ENCODE peak calls at places on chromosomes 6 and 20, in four cellular contexts. I is K562, P is HepG2, X is H1. J is an unnamed sample.

GRCh38 chr6:127841811-127842210 is 59.0 kb downstream of the THEMIS start:
- DNase-seq in I (no peak), P (no peak), X (no peak), J (no peak)

GRCh38 chr6:150025201-150025917 is at the start of gene RAET1L:
- DNase-seq in X (no peak), I (no peak), P (no peak), J (no peak)

GRCh38 chr6:54646551-54647300 is 199.8 kb upstream of the FAM83B start:
- DNase-seq in I (no peak), P (no peak), X (no peak), J (no peak)

GRCh38 chr20:12617076-12617475 is 391.7 kb upstream of the SPTLC3 start:
- DNase-seq in P (no peak), X (no peak), I (no peak), J (no peak)

GRCh38 chr6:9502991-9503761 is 911.7 kb downstream of the TFAP2A start:
- DNase-seq in P (no peak), X (no peak), I (no peak), J (no peak)

GRCh38 chr6:5188646-5189045 is 72.1 kb downstream of the LYRM4 start:
- DNase-seq in I (no peak), P (no peak), X (no peak), J (no peak)

GRCh38 chr6:15439410-15440022 is 193.6 kb downstream of the JARID2 start:
- DNase-seq in X (no peak), P (no peak), I (no peak), J (no peak)

GRCh38 chr20:5654557-5654956 is 95.6 kb upstream of the SHLD1 start:
- DNase-seq in P (peak), I (peak), X (no peak), J (no peak)

GRCh38 chr20:9576695-9577094 is 62.3 kb downstream of the LAMP5 start:
- DNase-seq in P (no peak), I (no peak), X (no peak), J (no peak)

GRCh38 chr6:41344865-41345264 is 9.5 kb downstream of the NCR2 start:
- DNase-seq in I (no peak), P (no peak), X (no peak), J (no peak)

GRCh38 chr6:56669585-56669984 is 26.9 kb upstream of the DST start:
- DNase-seq in I (no peak), X (no peak), P (no peak), J (no peak)

GRCh38 chr6:63487123-63487813 is 85.0 kb upstream of the LOC128125822 start:
- DNase-seq in P (no peak), I (no peak), X (no peak), J (no peak)

GRCh38 chr6:113184291-113184690 is 672.9 kb upstream of the MARCKS start:
- DNase-seq in P (no peak), I (no peak), X (no peak), J (no peak)

GRCh38 chr20:59667131-59667530 is 62.8 kb downstream of the PHACTR3 start:
- DNase-seq in X (no peak), P (no peak), I (no peak), J (no peak)

GRCh38 chr20:1144401-1145172 is 26.2 kb downstream of the PSMF1 start:
- DNase-seq in P (no peak), I (no peak), X (no peak), J (no peak)

GRCh38 chr6:159540152-159540551 is 152.9 kb downstream of the SOD2 start:
- DNase-seq in X (peak), I (peak), P (peak), J (no peak)

GRCh38 chr20:62704341-62704948 is 4.2 kb upstream of the NTSR1 start:
- DNase-seq in P (peak), X (no peak), I (peak), J (no peak)
- TF ChIP-seq HDAC6 in P (no peak), X (no peak), I (no peak), J (no peak)

GRCh38 chr6:1385129-1386042 is 4.0 kb upstream of the FOXF2 start:
- DNase-seq in P (no peak), I (no peak), X (no peak), J (no peak)
- TF ChIP-seq KDM1A in P (no peak), I (no peak), X (no peak), J (no peak)

DNA sequence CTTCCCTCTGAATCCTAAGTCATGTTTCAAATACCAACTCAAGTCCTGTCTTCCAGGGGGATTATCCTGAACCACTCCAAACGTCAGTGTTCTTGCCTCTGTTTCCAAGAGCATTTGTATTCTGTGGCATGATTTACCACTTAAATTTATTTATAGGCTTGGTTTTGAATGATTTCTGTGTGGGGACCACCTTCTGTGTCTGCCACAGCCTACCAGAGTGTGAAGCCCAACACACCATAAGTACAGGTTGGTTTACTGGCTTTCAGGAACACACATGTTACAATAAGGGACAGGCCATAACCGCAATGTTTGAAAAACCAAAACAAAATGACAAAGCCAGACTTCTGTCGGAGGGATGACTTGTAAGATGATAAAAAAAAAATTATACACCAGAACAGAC is 56.5 kb upstream of the MAP3K7 start:
- DNase-seq in X (no peak), I (no peak), P (no peak), J (no peak)
- TF ChIP-seq HDAC2 in X (no peak), I (no peak), P (no peak), J (no peak)

GRCh38 chr20:35618032-35618371 is 2.4 kb downstream of the SPAG4 start:
- DNase-seq in X (no peak), I (no peak), P (no peak), J (no peak)

GRCh38 chr20:35615667-35616464 is at the start of gene SPAG4:
- DNase-seq in I (peak), X (peak), P (no peak), J (no peak)

GRCh38 chr20:35617397-35618031 is 1.9 kb downstream of the SPAG4 start:
- DNase-seq in P (peak), I (peak), X (no peak), J (peak)

GRCh38 chr20:35618372-35619131 is 2.9 kb downstream of the SPAG4 start:
- DNase-seq in I (no peak), P (no peak), X (no peak), J (no peak)

DNA sequence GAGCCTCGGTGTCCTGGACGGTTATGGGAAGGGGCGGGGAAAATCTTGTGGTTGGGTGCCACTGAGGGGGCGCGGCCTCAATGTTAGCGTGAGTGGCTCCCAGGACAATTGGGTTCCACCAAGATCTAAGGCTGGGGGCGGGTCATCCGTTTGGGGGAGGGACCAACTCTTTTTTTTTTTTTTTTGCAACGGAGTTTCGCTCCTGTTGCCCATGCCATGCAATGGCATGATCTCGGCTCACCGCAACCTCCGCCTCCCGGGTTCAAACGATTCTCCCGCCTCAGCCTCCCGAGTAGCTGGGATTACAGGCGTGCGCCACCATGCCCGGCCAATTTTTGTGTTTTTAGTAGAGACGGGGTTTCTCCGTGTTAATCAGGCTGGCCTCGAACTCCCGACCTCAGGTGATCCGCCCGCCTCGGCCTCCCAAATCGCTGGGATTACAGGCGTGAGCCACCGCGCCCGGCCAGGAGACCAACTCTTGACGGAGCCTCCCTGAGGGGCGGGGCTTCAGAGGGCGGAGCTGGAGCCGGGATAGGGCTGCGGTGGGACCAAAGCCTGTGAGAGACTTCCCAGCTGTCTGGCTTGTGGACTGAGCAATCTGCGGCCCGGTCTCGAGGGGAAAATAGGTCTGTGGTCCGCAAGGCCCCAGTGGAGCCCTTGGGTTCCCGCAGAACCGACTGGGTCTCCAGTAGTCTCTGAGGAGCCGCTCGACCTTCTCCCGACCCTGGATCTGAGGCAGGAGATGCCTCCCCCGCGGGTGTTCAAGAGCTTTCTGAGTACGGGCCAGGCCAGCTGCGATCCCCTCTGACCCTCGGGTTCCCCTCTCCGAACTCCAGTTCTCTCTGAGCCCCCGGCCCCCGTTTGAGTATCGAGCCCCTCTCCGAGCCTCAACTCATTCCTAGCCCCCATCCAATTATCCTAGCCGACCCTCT is 1.1 kb downstream of the SPAG4 start:
- DNase-seq in X (no peak), P (peak), I (peak), J (peak)
- TF ChIP-seq HDAC6 in X (no peak), P (no peak), I (no peak), J (no peak)

GRCh38 chr6:111980979-111981378 is 72.9 kb upstream of the CCN6 start:
- DNase-seq in P (no peak), I (no peak), X (no peak), J (no peak)
- TF ChIP-seq KDM1A in P (no peak), I (no peak), X (no peak), J (no peak)